ENCODE peak calls at places on chromosomes 5 and 9, in eight cellular contexts. R, N, L, Z, E, G, Y and C are unnamed samples.

GRCh38 chr5:130141689-130142320 is 237.5 kb downstream of the CHSY3 start:
- DNase-seq in R (no peak), N (peak), L (peak), Z (no peak), E (peak), G (peak), Y (no peak), C (no peak)

GRCh38 chr5:173973614-173973969 is 15.4 kb upstream of the C5orf47 start:
- DNase-seq in R (peak), N (peak), L (no peak), Z (no peak), E (no peak), G (peak), Y (no peak), C (no peak)

GRCh38 chr9:72338631-72339030 is 26.4 kb downstream of the ZFAND5 start:
- DNase-seq in R (no peak), N (no peak), L (no peak), Z (no peak), E (no peak), G (no peak), Y (no peak), C (no peak)

GRCh38 chr9:94996638-94997037 is 270.1 kb downstream of the AOPEP start:
- DNase-seq in R (no peak), N (no peak), L (no peak), Z (no peak), E (no peak), G (no peak), Y (no peak), C (no peak)

GRCh38 chr9:97470076-97470475 is 31.4 kb upstream of the TMOD1 start:
- DNase-seq in R (no peak), N (no peak), L (no peak), Z (no peak), E (no peak), G (peak), Y (no peak), C (no peak)

GRCh38 chr9:77896269-77897245 is 135.1 kb downstream of the GNAQ start:
- DNase-seq in R (no peak), N (no peak), L (no peak), Z (no peak), E (no peak), G (no peak), Y (no peak), C (no peak)

GRCh38 chr9:108477538-108478006 is 378.2 kb downstream of the ACTL7B start:
- DNase-seq in R (no peak), N (no peak), L (peak), Z (no peak), E (peak), G (peak), Y (no peak), C (no peak)

GRCh38 chr5:143143973-143144372 is 259.5 kb downstream of the NR3C1 start:
- DNase-seq in R (no peak), N (no peak), L (no peak), Z (no peak), E (peak), G (peak), Y (no peak), C (no peak)

GRCh38 chr5:148005788-148006520 is 57.8 kb upstream of the SPINK5 start:
- DNase-seq in R (no peak), N (no peak), L (no peak), Z (no peak), E (no peak), G (no peak), Y (no peak), C (no peak)

GRCh38 chr5:106376522-106376921 is 1294.2 kb downstream of the EFNA5 start:
- DNase-seq in R (no peak), N (no peak), L (no peak), Z (no peak), E (no peak), G (peak), Y (no peak), C (no peak)

GRCh38 chr5:157189223-157189622 is 8.6 kb downstream of the ITK start:
- DNase-seq in R (no peak), N (no peak), L (no peak), Z (no peak), E (no peak), G (no peak), Y (no peak), C (no peak)

GRCh38 chr9:95769473-95769872 is 106.0 kb upstream of the ERCC6L2 start:
- DNase-seq in R (no peak), N (no peak), L (no peak), Z (no peak), E (no peak), G (no peak), Y (no peak), C (no peak)

GRCh38 chr5:25862276-25862675 is 1176.1 kb downstream of the CDH9 start:
- DNase-seq in R (no peak), N (no peak), L (no peak), Z (no peak), E (no peak), G (no peak), Y (no peak), C (no peak)

GRCh38 chr9:126304946-126305370 is 21.7 kb upstream of the MVB12B start:
- DNase-seq in R (no peak), N (no peak), L (no peak), Z (no peak), E (no peak), G (no peak), Y (no peak), C (no peak)

GRCh38 chr5:104513194-104513602 is 950.6 kb upstream of the NUDT12 start:
- DNase-seq in R (no peak), N (no peak), L (peak), Z (no peak), E (peak), G (peak), Y (no peak), C (no peak)